ENCODE peak calls at places on chromosomes 3 and 15, in five cellular contexts. One of them, this sample, is unnamed.

GRCh38 chr15:91126080-91126479 is 26.0 kb downstream of the SV2B start:
- DNase-seq in HepG2: no peak
- DNase-seq in A549: no peak
- DNase-seq in K562: no peak
- DNase-seq in NB4: no peak
- DNase-seq in this sample: no peak

GRCh38 chr3:143634991-143635390 is 213.3 kb downstream of the SLC9A9 start:
- DNase-seq in HepG2: no peak
- DNase-seq in A549: no peak
- DNase-seq in K562: no peak
- DNase-seq in NB4: no peak
- DNase-seq in this sample: no peak

GRCh38 chr15:20341901-20342605 is 199.5 kb downstream of the GOLGA6L6 start:
- DNase-seq in HepG2: no peak
- DNase-seq in A549: peak
- DNase-seq in K562: no peak
- DNase-seq in NB4: no peak
- DNase-seq in this sample: no peak

GRCh38 chr3:20040476-20041196 is 390 bp downstream of the KAT2B start:
- DNase-seq in HepG2: peak
- DNase-seq in A549: peak
- DNase-seq in K562: peak
- DNase-seq in NB4: peak
- DNase-seq in this sample: no peak

GRCh38 chr15:73804421-73804820 is 51.3 kb upstream of the INSYN1 start:
- DNase-seq in HepG2: no peak
- DNase-seq in A549: no peak
- DNase-seq in K562: no peak
- DNase-seq in NB4: no peak
- DNase-seq in this sample: no peak

GRCh38 chr3:51156147-51156546 is 228.9 kb upstream of the MANF start:
- DNase-seq in HepG2: no peak
- DNase-seq in A549: no peak
- DNase-seq in K562: no peak
- DNase-seq in NB4: no peak
- DNase-seq in this sample: no peak

GRCh38 chr15:63305276-63305675 is 27.9 kb downstream of the APH1B start:
- DNase-seq in HepG2: no peak
- DNase-seq in A549: no peak
- DNase-seq in K562: no peak
- DNase-seq in NB4: no peak
- DNase-seq in this sample: no peak

GRCh38 chr3:66456711-66457173 is 44.1 kb downstream of the LRIG1 start:
- DNase-seq in HepG2: no peak
- DNase-seq in A549: no peak
- DNase-seq in K562: no peak
- DNase-seq in NB4: peak
- DNase-seq in this sample: no peak

GRCh38 chr15:88954431-88955277 is 41.5 kb upstream of the MFGE8 start:
- DNase-seq in HepG2: no peak
- DNase-seq in A549: no peak
- DNase-seq in K562: no peak
- DNase-seq in NB4: peak
- DNase-seq in this sample: no peak

GRCh38 chr15:26864664-26865191 is 2.1 kb upstream of the GABRA5 start:
- DNase-seq in HepG2: no peak
- DNase-seq in A549: peak
- DNase-seq in K562: peak
- DNase-seq in NB4: peak
- DNase-seq in this sample: no peak

GRCh38 chr3:48077835-48078234 is 61.6 kb upstream of the MAP4 start:
- DNase-seq in HepG2: no peak
- DNase-seq in A549: no peak
- DNase-seq in K562: no peak
- DNase-seq in NB4: no peak
- DNase-seq in this sample: no peak

GRCh38 chr15:73799466-73799865 is 46.3 kb upstream of the INSYN1 start:
- DNase-seq in HepG2: no peak
- DNase-seq in A549: peak
- DNase-seq in K562: no peak
- DNase-seq in NB4: peak
- DNase-seq in this sample: no peak

GRCh38 chr3:71488391-71488809 is 95.1 kb downstream of the FOXP1 start:
- DNase-seq in HepG2: no peak
- DNase-seq in A549: no peak
- DNase-seq in K562: no peak
- DNase-seq in NB4: no peak
- DNase-seq in this sample: no peak

GRCh38 chr15:83973816-83974215 is 261.8 kb upstream of the GOLGA6L4 start:
- DNase-seq in HepG2: peak
- DNase-seq in A549: peak
- DNase-seq in K562: peak
- DNase-seq in NB4: peak
- DNase-seq in this sample: no peak

GRCh38 chr3:72338082-72338941 is 509.9 kb downstream of the SHQ1 start:
- DNase-seq in HepG2: no peak
- DNase-seq in A549: peak
- DNase-seq in K562: no peak
- DNase-seq in NB4: no peak
- DNase-seq in this sample: no peak

GRCh38 chr3:140432176-140432753 is 245.6 kb upstream of the TRIM42 start:
- DNase-seq in HepG2: no peak
- DNase-seq in A549: no peak
- DNase-seq in K562: no peak
- DNase-seq in NB4: no peak
- DNase-seq in this sample: no peak

GRCh38 chr3:195812366-195812765 is 637 bp upstream of the MUC4 start:
- DNase-seq in HepG2: no peak
- DNase-seq in A549: no peak
- DNase-seq in K562: no peak
- DNase-seq in NB4: no peak
- DNase-seq in this sample: no peak

GRCh38 chr3:38126121-38126892 is 10.6 kb downstream of the ACAA1 start:
- DNase-seq in HepG2: no peak
- DNase-seq in A549: no peak
- DNase-seq in K562: no peak
- DNase-seq in NB4: no peak
- DNase-seq in this sample: no peak

GRCh38 chr15:50181983-50182232 is at the start of gene SLC27A2:
- DNase-seq in HepG2: no peak
- DNase-seq in A549: peak
- DNase-seq in K562: peak
- DNase-seq in NB4: no peak
- DNase-seq in this sample: no peak

GRCh38 chr3:29463306-29463705 is 182.4 kb downstream of the RBMS3 start:
- DNase-seq in HepG2: no peak
- DNase-seq in A549: no peak
- DNase-seq in K562: no peak
- DNase-seq in NB4: no peak
- DNase-seq in this sample: no peak

GRCh38 chr3:110123929-110124328 is 786.6 kb upstream of the DPPA4 start:
- DNase-seq in HepG2: no peak
- DNase-seq in A549: no peak
- DNase-seq in K562: no peak
- DNase-seq in NB4: no peak
- DNase-seq in this sample: no peak

GRCh38 chr3:54917172-54917571 is 10.7 kb downstream of the LRTM1 start:
- DNase-seq in HepG2: no peak
- DNase-seq in A549: no peak
- DNase-seq in K562: no peak
- DNase-seq in NB4: no peak
- DNase-seq in this sample: no peak
- TF ChIP-seq MYC in HepG2: no peak
- TF ChIP-seq MYC in A549: no peak
- TF ChIP-seq MYC in K562: no peak
- TF ChIP-seq MYC in NB4: no peak
- TF ChIP-seq MYC in this sample: no peak

GRCh38 chr3:164883161-164883560 is 195.1 kb downstream of the SI start:
- DNase-seq in HepG2: no peak
- DNase-seq in A549: no peak
- DNase-seq in K562: no peak
- DNase-seq in NB4: no peak
- DNase-seq in this sample: no peak
- TF ChIP-seq MYC in HepG2: no peak
- TF ChIP-seq MYC in A549: no peak
- TF ChIP-seq MYC in K562: no peak
- TF ChIP-seq MYC in NB4: no peak
- TF ChIP-seq MYC in this sample: no peak

GRCh38 chr3:22795917-22796316 is 407.2 kb upstream of the UBE2E2 start:
- DNase-seq in HepG2: no peak
- DNase-seq in A549: no peak
- DNase-seq in K562: no peak
- DNase-seq in NB4: peak
- DNase-seq in this sample: no peak
- TF ChIP-seq MYC in HepG2: no peak
- TF ChIP-seq MYC in A549: no peak
- TF ChIP-seq MYC in K562: no peak
- TF ChIP-seq MYC in NB4: no peak
- TF ChIP-seq MYC in this sample: no peak

DNA sequence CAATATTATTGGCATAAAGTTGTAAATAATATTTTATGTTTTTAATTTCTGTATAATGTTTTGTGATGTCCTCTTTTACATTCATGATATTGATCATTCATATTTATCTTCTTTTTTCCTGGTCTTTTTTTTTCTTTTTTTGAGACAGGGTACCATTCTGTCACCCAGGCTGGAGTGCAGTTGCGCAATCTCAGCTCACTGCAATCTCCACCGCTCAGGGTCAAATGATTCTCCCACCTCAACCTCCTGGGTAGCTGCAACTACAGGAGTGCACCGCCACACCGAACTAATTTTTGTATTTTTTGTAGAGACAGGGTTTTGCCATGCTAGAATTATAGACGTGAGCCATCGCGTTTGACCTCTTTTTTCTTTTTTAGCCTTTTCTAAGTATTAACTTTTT is 52.9 kb downstream of the USF3 start:
- DNase-seq in HepG2: no peak
- DNase-seq in A549: no peak
- DNase-seq in K562: no peak
- DNase-seq in NB4: no peak
- DNase-seq in this sample: no peak
- TF ChIP-seq MYC in HepG2: no peak
- TF ChIP-seq MYC in A549: no peak
- TF ChIP-seq MYC in K562: no peak
- TF ChIP-seq MYC in NB4: no peak
- TF ChIP-seq MYC in this sample: no peak

DNA sequence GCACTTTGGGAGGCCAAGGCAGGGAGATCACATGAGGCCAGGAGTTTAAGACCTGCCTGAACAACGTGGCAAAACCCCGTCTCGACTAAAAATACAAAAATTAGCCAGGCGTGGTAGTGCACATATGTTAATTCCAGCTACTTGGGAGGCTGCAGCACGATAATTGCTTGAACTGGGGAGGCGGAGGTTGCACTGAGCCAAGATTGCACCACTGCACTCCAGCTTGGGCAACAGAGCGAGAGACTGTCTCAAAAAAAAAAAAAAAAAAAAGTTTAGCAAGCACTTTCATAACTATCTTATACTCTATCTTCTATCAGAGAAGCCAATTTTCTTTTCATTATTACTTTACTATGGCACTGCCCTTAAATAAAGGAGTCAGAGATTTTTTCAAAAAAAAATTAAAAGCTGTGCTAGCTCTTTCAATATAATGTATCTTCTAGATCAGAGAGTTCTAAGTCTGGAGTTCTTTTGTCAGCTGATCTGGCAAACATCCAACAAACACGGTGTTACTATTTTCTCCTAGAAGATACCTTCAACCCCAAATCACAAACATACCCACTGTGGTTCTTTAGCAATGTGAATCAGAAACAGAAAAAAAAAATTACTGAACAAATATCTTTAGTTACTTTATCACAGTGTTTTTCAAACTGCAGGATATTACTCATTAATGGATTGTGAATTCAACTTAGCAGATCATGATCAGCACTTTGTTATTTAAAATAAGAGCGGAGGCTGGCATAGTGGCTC is 3.0 kb downstream of the ZNF770 start:
- DNase-seq in HepG2: peak
- DNase-seq in A549: no peak
- DNase-seq in K562: peak
- DNase-seq in NB4: no peak
- DNase-seq in this sample: no peak
- TF ChIP-seq MYC in HepG2: no peak
- TF ChIP-seq MYC in A549: no peak
- TF ChIP-seq MYC in K562: no peak
- TF ChIP-seq MYC in NB4: no peak
- TF ChIP-seq MYC in this sample: no peak

DNA sequence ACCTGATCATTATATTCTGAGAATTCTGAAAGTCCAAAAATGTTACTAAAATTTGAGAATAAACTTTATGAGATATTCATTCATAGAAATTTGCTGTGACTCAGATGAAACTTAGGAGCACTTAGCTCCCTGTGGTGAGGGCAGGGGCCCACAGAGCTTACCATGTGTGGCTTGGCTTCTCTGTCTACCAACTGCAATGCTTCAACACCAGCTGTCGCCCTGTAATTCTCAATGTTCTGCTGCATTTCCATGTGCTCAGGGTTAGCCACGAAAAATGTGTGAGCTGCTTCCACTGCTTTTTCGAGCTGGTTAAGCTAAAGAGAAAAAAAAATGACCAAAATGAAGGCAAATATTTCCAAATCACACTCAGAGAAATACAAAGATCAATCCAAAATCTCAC is 125.6 kb downstream of the P3H2 start:
- DNase-seq in HepG2: no peak
- DNase-seq in A549: no peak
- DNase-seq in K562: no peak
- DNase-seq in NB4: no peak
- DNase-seq in this sample: no peak
- TF ChIP-seq MYC in HepG2: no peak
- TF ChIP-seq MYC in A549: no peak
- TF ChIP-seq MYC in K562: no peak
- TF ChIP-seq MYC in NB4: peak
- TF ChIP-seq MYC in this sample: no peak

This sample was measured in GM12878.